ENCODE peak calls at places on chromosomes 1 and 21, in ten cellular contexts. G is heart left ventricle; U is GM13977; F is aorta; Q is lung; K is activated CD4-positive, CD25-positive, alpha-beta regulatory T cell; N is cardiac fibroblast; V is T-helper 1 cell; E is fibroblast of the aortic adventitia; C is hepatic stellate cell. O is an unnamed sample.

GRCh38 chr1:39898648-39899603 is 2.8 kb downstream of the MYCL start:
- DNase-seq in N (peak), V (no peak), E (peak), K (no peak), C (peak), U (peak), G (no peak), F (no peak), Q (peak), O (peak)

GRCh38 chr1:1376551-1377226 is 1.7 kb upstream of the AURKAIP1 start:
- DNase-seq in N (no peak), V (no peak), E (no peak), U (no peak), G (no peak), K (no peak), F (no peak), C (no peak), Q (no peak), O (no peak)

GRCh38 chr1:156852414-156852874 is 6.5 kb downstream of the INSRR start:
- DNase-seq in E (peak), C (no peak), K (no peak), Q (no peak), G (peak), F (no peak), U (no peak), N (peak), V (no peak), O (no peak)

GRCh38 chr1:223813645-223814044 is 32.1 kb downstream of the TP53BP2 start:
- DNase-seq in G (no peak), E (no peak), V (no peak), U (no peak), F (no peak), C (no peak), N (no peak), Q (no peak), K (no peak), O (no peak)

GRCh38 chr1:99529002-99529401 is 116.9 kb upstream of the PALMD start:
- DNase-seq in N (no peak), E (no peak), U (no peak), V (no peak), G (no peak), F (no peak), Q (no peak), C (no peak), K (no peak), O (no peak)

GRCh38 chr1:224302947-224303346 is 27.0 kb downstream of the NVL start:
- DNase-seq in N (no peak), F (no peak), U (no peak), V (no peak), E (no peak), C (no peak), Q (no peak), G (no peak), K (no peak), O (no peak)

GRCh38 chr1:152190589-152190988 is 31.6 kb upstream of the RPTN start:
- DNase-seq in C (no peak), F (no peak), N (peak), Q (no peak), V (no peak), E (peak), G (no peak), K (no peak), U (no peak), O (no peak)

GRCh38 chr1:14894811-14895524 is 258.6 kb upstream of the TMEM51 start:
- DNase-seq in Q (no peak), G (no peak), C (no peak), K (no peak), F (no peak), U (no peak), N (peak), E (no peak), V (no peak), O (no peak)

GRCh38 chr1:2556277-2557145 is at the start of gene TNFRSF14:
- DNase-seq in Q (no peak), K (peak), C (peak), F (no peak), E (peak), N (peak), U (peak), G (peak), V (peak), O (peak)

GRCh38 chr1:108107658-108108057 is 92.5 kb downstream of the SLC25A24 start:
- DNase-seq in C (peak), N (no peak), Q (no peak), U (no peak), F (no peak), E (peak), K (no peak), G (no peak), V (no peak), O (peak)

GRCh38 chr1:211257831-211258225 is 1.3 kb upstream of the RCOR3 start:
- DNase-seq in E (peak), G (no peak), V (no peak), F (no peak), K (no peak), N (peak), U (no peak), Q (no peak), C (no peak), O (no peak)

GRCh38 chr21:43824250-43824882 is 35.0 kb downstream of the RRP1 start:
- DNase-seq in E (peak), G (peak), K (no peak), F (no peak), U (no peak), V (no peak), Q (no peak), C (peak), N (peak), O (peak)

GRCh38 chr1:188670837-188671236 is 1806.8 kb downstream of the BRINP3 start:
- DNase-seq in V (no peak), G (no peak), K (no peak), E (no peak), Q (no peak), C (no peak), N (no peak), F (no peak), U (no peak), O (no peak)

GRCh38 chr1:65921461-65921860 is 128.8 kb downstream of the PDE4B start:
- DNase-seq in Q (no peak), N (no peak), C (no peak), V (no peak), E (no peak), K (no peak), F (no peak), U (no peak), G (no peak), O (no peak)

GRCh38 chr1:4754816-4755215 is 100.4 kb downstream of the AJAP1 start:
- DNase-seq in K (no peak), V (no peak), E (no peak), U (no peak), Q (no peak), F (no peak), N (no peak), G (no peak), C (no peak), O (no peak)

GRCh38 chr1:55034476-55035133 is 4.7 kb upstream of the PCSK9 start:
- DNase-seq in U (no peak), V (no peak), N (no peak), K (no peak), C (no peak), Q (no peak), F (peak), E (no peak), G (no peak), O (no peak)

GRCh38 chr1:77513839-77514763 is 168.4 kb downstream of the ZZZ3 start:
- DNase-seq in K (no peak), N (peak), Q (no peak), F (no peak), E (peak), V (no peak), G (no peak), C (peak), U (no peak), O (peak)

GRCh38 chr1:203273869-203274602 is 31.3 kb upstream of the BTG2 start:
- DNase-seq in U (no peak), N (no peak), F (no peak), Q (peak), G (no peak), K (no peak), E (no peak), C (no peak), V (no peak), O (no peak)

GRCh38 chr1:228996286-228996685 is 261.0 kb downstream of the RHOU start:
- DNase-seq in N (no peak), V (no peak), C (no peak), Q (no peak), U (no peak), F (no peak), G (no peak), K (no peak), E (no peak), O (no peak)

GRCh38 chr1:52503706-52504105 is 49.2 kb downstream of the TUT4 start:
- DNase-seq in E (no peak), K (no peak), V (no peak), N (no peak), Q (no peak), F (no peak), C (no peak), G (no peak), U (no peak), O (no peak)

GRCh38 chr1:224687465-224687864 is 71.3 kb downstream of the CNIH3 start:
- DNase-seq in V (no peak), U (no peak), Q (no peak), F (no peak), E (no peak), G (no peak), N (no peak), C (no peak), K (no peak), O (no peak)

GRCh38 chr21:33587792-33588484 is 546 bp downstream of the DONSON start:
- DNase-seq in K (no peak), F (peak), V (peak), C (peak), E (peak), U (peak), G (no peak), N (peak), Q (no peak), O (peak)

GRCh38 chr1:87134061-87134460 is 194.6 kb upstream of the LMO4 start:
- DNase-seq in C (no peak), K (no peak), N (no peak), V (no peak), G (peak), Q (no peak), F (no peak), U (no peak), E (no peak), O (no peak)

GRCh38 chr1:218748071-218748470 is 402.9 kb downstream of the TGFB2 start:
- DNase-seq in K (no peak), G (no peak), C (no peak), F (no peak), U (no peak), V (no peak), E (peak), N (no peak), Q (no peak), O (no peak)

GRCh38 chr21:33668180-33668579 is 25.9 kb downstream of the ITSN1 start:
- DNase-seq in K (no peak), G (no peak), U (no peak), F (no peak), Q (no peak), E (peak), V (no peak), C (no peak), N (peak), O (peak)

GRCh38 chr1:160494620-160495019 is 28.4 kb downstream of the SLAMF6 start:
- DNase-seq in F (no peak), Q (no peak), K (no peak), V (no peak), E (no peak), C (no peak), N (peak), G (no peak), U (no peak), O (no peak)

GRCh38 chr1:15919316-15919715 is 56.6 kb downstream of the ZBTB17 start:
- DNase-seq in G (no peak), E (peak), K (peak), U (peak), N (peak), V (no peak), F (no peak), C (no peak), Q (no peak), O (peak)